ENCODE peak calls at places on chromosomes 12 and 14, in five cellular contexts. One of them, this sample, is unnamed.

GRCh38 chr12:80752464-80752863 is 35.8 kb downstream of the MYF5 start:
- DNase-seq in NCI-H1436: no peak
- DNase-seq in ascending aorta: no peak
- DNase-seq in HuH-7: no peak
- DNase-seq in stimulated activated CD4-positive, alpha-beta T cell treated with anti-CD3 and anti-CD28 coated beads, Interleukin-2, amount 100 ng/mL, for 48 hours: no peak
- DNase-seq in this sample: no peak

GRCh38 chr12:67748761-67749075 is 100.2 kb downstream of the DYRK2 start:
- DNase-seq in NCI-H1436: no peak
- DNase-seq in ascending aorta: no peak
- DNase-seq in HuH-7: peak
- DNase-seq in stimulated activated CD4-positive, alpha-beta T cell treated with anti-CD3 and anti-CD28 coated beads, Interleukin-2, amount 100 ng/mL, for 48 hours: no peak
- DNase-seq in this sample: no peak

GRCh38 chr14:87000071-87000470 is 992.9 kb downstream of the GALC start:
- DNase-seq in NCI-H1436: no peak
- DNase-seq in ascending aorta: no peak
- DNase-seq in HuH-7: no peak
- DNase-seq in stimulated activated CD4-positive, alpha-beta T cell treated with anti-CD3 and anti-CD28 coated beads, Interleukin-2, amount 100 ng/mL, for 48 hours: no peak
- DNase-seq in this sample: no peak

GRCh38 chr12:71438670-71439361 is 782 bp upstream of the LGR5 start:
- DNase-seq in NCI-H1436: no peak
- DNase-seq in ascending aorta: no peak
- DNase-seq in HuH-7: peak
- DNase-seq in stimulated activated CD4-positive, alpha-beta T cell treated with anti-CD3 and anti-CD28 coated beads, Interleukin-2, amount 100 ng/mL, for 48 hours: no peak
- DNase-seq in this sample: no peak

GRCh38 chr14:95101736-95102677 is 55.3 kb downstream of the DICER1 start:
- DNase-seq in NCI-H1436: no peak
- DNase-seq in ascending aorta: no peak
- DNase-seq in HuH-7: no peak
- DNase-seq in stimulated activated CD4-positive, alpha-beta T cell treated with anti-CD3 and anti-CD28 coated beads, Interleukin-2, amount 100 ng/mL, for 48 hours: no peak
- DNase-seq in this sample: no peak

GRCh38 chr14:40417777-40418401 is 985.7 kb upstream of the FBXO33 start:
- DNase-seq in NCI-H1436: no peak
- DNase-seq in ascending aorta: no peak
- DNase-seq in HuH-7: peak
- DNase-seq in stimulated activated CD4-positive, alpha-beta T cell treated with anti-CD3 and anti-CD28 coated beads, Interleukin-2, amount 100 ng/mL, for 48 hours: peak
- DNase-seq in this sample: no peak

GRCh38 chr14:21087294-21088091 is 11.0 kb downstream of the ZNF219 start:
- DNase-seq in NCI-H1436: peak
- DNase-seq in ascending aorta: no peak
- DNase-seq in HuH-7: no peak
- DNase-seq in stimulated activated CD4-positive, alpha-beta T cell treated with anti-CD3 and anti-CD28 coated beads, Interleukin-2, amount 100 ng/mL, for 48 hours: no peak
- DNase-seq in this sample: peak

GRCh38 chr14:36176524-36176923 is at the start of gene PTCSC3:
- DNase-seq in NCI-H1436: no peak
- DNase-seq in ascending aorta: no peak
- DNase-seq in HuH-7: no peak
- DNase-seq in stimulated activated CD4-positive, alpha-beta T cell treated with anti-CD3 and anti-CD28 coated beads, Interleukin-2, amount 100 ng/mL, for 48 hours: no peak
- DNase-seq in this sample: no peak

GRCh38 chr14:30450620-30451019 is 108.3 kb upstream of the G2E3 start:
- DNase-seq in NCI-H1436: no peak
- DNase-seq in ascending aorta: no peak
- DNase-seq in HuH-7: no peak
- DNase-seq in stimulated activated CD4-positive, alpha-beta T cell treated with anti-CD3 and anti-CD28 coated beads, Interleukin-2, amount 100 ng/mL, for 48 hours: no peak
- DNase-seq in this sample: no peak

This sample was measured in hepatic stellate cell.